ENCODE peak calls at places on chromosomes 2 and 18, in seven cellular contexts. T is HEK293T; D is kidney; X is OCI-M1; J is AG09319; C is activated CD8-positive, alpha-beta memory T cell treated with anti-CD3 and anti-CD28 coated beads for 4 hours; B is neuronal stem cell. V is an unnamed sample.

GRCh38 chr2:133415210-133415876 is 152.9 kb downstream of the NCKAP5 start:
- DNase-seq in T (no peak), D (no peak), X (no peak), J (no peak), C (no peak), B (no peak), V (no peak)

GRCh38 chr2:47309952-47310800 is 92.8 kb upstream of the MSH2 start:
- DNase-seq in T (no peak), D (no peak), X (peak; percentile 84), J (no peak), C (no peak), B (no peak), V (peak; percentile 51)

GRCh38 chr18:54466248-54467005 is 108.7 kb downstream of the C18orf54 start:
- DNase-seq in T (no peak), D (no peak), X (no peak), J (no peak), C (no peak), B (no peak), V (no peak)

GRCh38 chr2:223642496-223642895 is 40.3 kb upstream of the SCG2 start:
- DNase-seq in T (no peak), D (no peak), X (no peak), J (no peak), C (no peak), B (no peak), V (no peak)

GRCh38 chr2:212520340-212520739 is 18.3 kb downstream of the ERBB4 start:
- DNase-seq in T (peak; percentile 4), D (no peak), X (peak; percentile 33), J (no peak), C (no peak), B (no peak), V (no peak)

GRCh38 chr2:94999431-94999883 is 26.1 kb upstream of the MAL start:
- DNase-seq in T (no peak), D (no peak), X (no peak), J (no peak), C (no peak), B (no peak), V (no peak)

GRCh38 chr2:162184796-162185195 is 32.7 kb upstream of the GCG start:
- DNase-seq in T (no peak), D (no peak), X (peak; percentile 19), J (no peak), C (no peak), B (no peak), V (no peak)

GRCh38 chr2:28643911-28644334 is 107.7 kb upstream of the PPP1CB start:
- DNase-seq in T (no peak), D (no peak), X (no peak), J (no peak), C (no peak), B (no peak), V (no peak)

GRCh38 chr2:66477125-66477842 is 42.4 kb downstream of the MEIS1 start:
- DNase-seq in T (no peak), D (no peak), X (no peak), J (no peak), C (no peak), B (no peak), V (no peak)

GRCh38 chr2:9627310-9627709 is 3.5 kb downstream of the YWHAQ start:
- DNase-seq in T (no peak), D (no peak), X (peak; percentile 33), J (no peak), C (no peak), B (no peak), V (no peak)

GRCh38 chr2:47174731-47175361 is 19.7 kb upstream of the STPG4 start:
- DNase-seq in T (no peak), D (no peak), X (peak; percentile 50), J (no peak), C (no peak), B (no peak), V (no peak)

GRCh38 chr2:101698419-101699190 is 1.1 kb downstream of the MAP4K4 start:
- DNase-seq in T (peak; percentile 27), D (no peak), X (peak; percentile 52), J (no peak), C (no peak), B (no peak), V (no peak)

GRCh38 chr2:229133155-229133772 is 137.8 kb downstream of the PID1 start:
- DNase-seq in T (peak; percentile 11), D (no peak), X (peak; percentile 32), J (peak; percentile 11), C (no peak), B (peak; percentile 40), V (no peak)

GRCh38 chr2:120508581-120509041 is 162.7 kb downstream of the INHBB start:
- DNase-seq in T (no peak), D (peak; percentile 76), X (no peak), J (no peak), C (no peak), B (no peak), V (no peak)

GRCh38 chr2:191845248-191845715 is 1.6 kb downstream of the CAVIN2 start:
- DNase-seq in T (no peak), D (peak; percentile 75), X (peak; percentile 67), J (no peak), C (no peak), B (no peak), V (no peak)

GRCh38 chr2:1644427-1644826 is 99.9 kb downstream of the PXDN start:
- DNase-seq in T (no peak), D (peak; percentile 62), X (no peak), J (no peak), C (no peak), B (no peak), V (no peak)

GRCh38 chr2:28736034-28736433 is 15.6 kb upstream of the PPP1CB start:
- DNase-seq in T (no peak), D (no peak), X (no peak), J (no peak), C (no peak), B (no peak), V (no peak)

GRCh38 chr2:19355931-19356544 is 2.4 kb downstream of the OSR1 start:
- DNase-seq in T (no peak), D (no peak), X (no peak), J (no peak), C (no peak), B (no peak), V (no peak)

GRCh38 chr2:60553992-60554648 is 666 bp upstream of the BCL11A start:
- DNase-seq in T (no peak), D (peak; percentile 81), X (peak; percentile 53), J (no peak), C (no peak), B (no peak), V (peak; percentile 63)

GRCh38 chr2:99638791-99639190 is 149.0 kb upstream of the REV1 start:
- DNase-seq in T (no peak), D (no peak), X (no peak), J (no peak), C (no peak), B (no peak), V (no peak)

GRCh38 chr2:237440819-237441281 is 26.9 kb upstream of the COL6A3 start:
- DNase-seq in T (no peak), D (no peak), X (no peak), J (no peak), C (no peak), B (no peak), V (no peak)

GRCh38 chr2:239943571-239943970 is 81.6 kb downstream of the NDUFA10 start:
- DNase-seq in T (no peak), D (peak; percentile 25), X (no peak), J (no peak), C (no peak), B (no peak), V (peak; percentile 27)

GRCh38 chr2:115634578-115634977 is 1192.1 kb downstream of the DPP10 start:
- DNase-seq in T (no peak), D (no peak), X (no peak), J (no peak), C (no peak), B (no peak), V (no peak)

GRCh38 chr2:162967826-162968225 is 129.3 kb upstream of the KCNH7 start:
- DNase-seq in T (no peak), D (no peak), X (no peak), J (no peak), C (no peak), B (no peak), V (no peak)

GRCh38 chr18:23936371-23936958 is 78.1 kb upstream of the TTC39C start:
- DNase-seq in T (no peak), D (no peak), X (no peak), J (no peak), C (no peak), B (no peak), V (no peak)

GRCh38 chr2:39247512-39247911 is 3.7 kb upstream of the CDKL4 start:
- DNase-seq in T (no peak), D (no peak), X (no peak), J (no peak), C (no peak), B (no peak), V (no peak)

V was measured in sciatic nerve.